ENCODE peak calls at places on chromosomes 13 and 19, in six cellular contexts. One of them, this sample, is unnamed. For H3K4me1, the result is how much of the 10 kb centered on the place peaks cover.

GRCh38 chr13:20702945-20703784 is at the start of gene IL17D:
- DNase-seq in right atrium auricular region: no peak
- DNase-seq in mucosa of descending colon: peak
- DNase-seq in upper lobe of left lung: peak
- DNase-seq in hepatocyte: peak
- DNase-seq in CD4-positive, CD25-positive, alpha-beta regulatory T cell: peak
- DNase-seq in this sample: no peak

GRCh38 chr19:16078759-16079707 is 2.7 kb downstream of the TPM4 start:
- DNase-seq in hepatocyte: peak
- DNase-seq in upper lobe of left lung: no peak
- DNase-seq in CD4-positive, CD25-positive, alpha-beta regulatory T cell: peak
- DNase-seq in mucosa of descending colon: peak
- DNase-seq in right atrium auricular region: peak
- DNase-seq in this sample: peak

GRCh38 chr13:88622362-88622973 is 951.3 kb downstream of the SLITRK5 start:
- DNase-seq in right atrium auricular region: no peak
- DNase-seq in hepatocyte: no peak
- DNase-seq in mucosa of descending colon: no peak
- DNase-seq in upper lobe of left lung: no peak
- DNase-seq in CD4-positive, CD25-positive, alpha-beta regulatory T cell: no peak
- DNase-seq in this sample: no peak

GRCh38 chr19:31525610-31526147 is 176.4 kb upstream of the TSHZ3 start:
- DNase-seq in right atrium auricular region: no peak
- DNase-seq in upper lobe of left lung: no peak
- DNase-seq in CD4-positive, CD25-positive, alpha-beta regulatory T cell: no peak
- DNase-seq in mucosa of descending colon: no peak
- DNase-seq in hepatocyte: no peak
- DNase-seq in this sample: no peak

GRCh38 chr13:95530178-95530577 is 22.3 kb upstream of the CLDN10 start:
- DNase-seq in upper lobe of left lung: no peak
- DNase-seq in hepatocyte: no peak
- DNase-seq in CD4-positive, CD25-positive, alpha-beta regulatory T cell: no peak
- DNase-seq in right atrium auricular region: no peak
- DNase-seq in mucosa of descending colon: no peak
- DNase-seq in this sample: no peak

GRCh38 chr13:43159007-43159406 is 135.6 kb downstream of the DNAJC15 start:
- DNase-seq in hepatocyte: no peak
- DNase-seq in upper lobe of left lung: no peak
- DNase-seq in mucosa of descending colon: no peak
- DNase-seq in CD4-positive, CD25-positive, alpha-beta regulatory T cell: no peak
- DNase-seq in right atrium auricular region: no peak
- DNase-seq in this sample: no peak

GRCh38 chr13:92315265-92315664 is 911.3 kb upstream of the GPC6 start:
- DNase-seq in upper lobe of left lung: no peak
- DNase-seq in CD4-positive, CD25-positive, alpha-beta regulatory T cell: no peak
- DNase-seq in hepatocyte: no peak
- DNase-seq in right atrium auricular region: no peak
- DNase-seq in mucosa of descending colon: no peak
- DNase-seq in this sample: no peak

GRCh38 chr13:51585234-51585672 is 991 bp downstream of the WDFY2 start:
- DNase-seq in CD4-positive, CD25-positive, alpha-beta regulatory T cell: peak
- DNase-seq in upper lobe of left lung: no peak
- DNase-seq in mucosa of descending colon: peak
- DNase-seq in hepatocyte: no peak
- DNase-seq in right atrium auricular region: no peak
- DNase-seq in this sample: no peak

GRCh38 chr19:50795665-50796073 is 5.5 kb downstream of the ACP4 start:
- DNase-seq in mucosa of descending colon: no peak
- DNase-seq in right atrium auricular region: no peak
- DNase-seq in hepatocyte: no peak
- DNase-seq in upper lobe of left lung: no peak
- DNase-seq in CD4-positive, CD25-positive, alpha-beta regulatory T cell: no peak
- DNase-seq in this sample: no peak

GRCh38 chr19:58182989-58183821 is at the start of gene ZNF274:
- DNase-seq in right atrium auricular region: peak
- DNase-seq in mucosa of descending colon: peak
- DNase-seq in CD4-positive, CD25-positive, alpha-beta regulatory T cell: peak
- DNase-seq in upper lobe of left lung: peak
- DNase-seq in hepatocyte: peak
- DNase-seq in this sample: peak

GRCh38 chr19:29013988-29014387 is 199.0 kb downstream of the UQCRFS1 start:
- DNase-seq in mucosa of descending colon: no peak
- DNase-seq in hepatocyte: no peak
- DNase-seq in CD4-positive, CD25-positive, alpha-beta regulatory T cell: no peak
- DNase-seq in upper lobe of left lung: no peak
- DNase-seq in right atrium auricular region: no peak
- DNase-seq in this sample: no peak

DNA sequence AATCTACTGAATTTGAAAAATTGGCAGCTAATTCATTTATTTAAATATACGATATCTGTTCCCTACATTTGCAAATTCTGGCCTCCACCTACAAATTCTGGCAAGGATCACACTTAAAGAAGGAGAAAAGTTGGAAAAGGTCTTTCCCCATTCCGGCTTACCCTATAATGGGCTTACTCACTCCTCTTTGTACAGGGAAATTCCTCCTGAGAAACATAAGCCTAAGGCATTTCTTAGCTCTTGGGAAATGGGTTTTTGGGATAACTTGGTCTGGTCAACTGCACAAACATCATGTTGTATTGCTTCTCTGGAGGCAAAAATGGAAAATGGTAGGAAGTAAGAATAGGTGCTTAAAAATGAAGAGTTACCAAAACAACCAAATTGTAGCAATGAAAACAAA is 25.5 kb downstream of the KCTD12 start:
- DNase-seq in CD4-positive, CD25-positive, alpha-beta regulatory T cell: no peak
- DNase-seq in hepatocyte: no peak
- DNase-seq in upper lobe of left lung: no peak
- DNase-seq in right atrium auricular region: no peak
- DNase-seq in mucosa of descending colon: no peak
- DNase-seq in this sample: no peak
- H3K4me3 ChIP-seq in CD4-positive, CD25-positive, alpha-beta regulatory T cell: no peak
- H3K4me3 ChIP-seq in hepatocyte: no peak
- H3K4me3 ChIP-seq in upper lobe of left lung: no peak
- H3K4me3 ChIP-seq in right atrium auricular region: no peak
- H3K4me3 ChIP-seq in mucosa of descending colon: no peak
- H3K4me3 ChIP-seq in this sample: no peak

GRCh38 chr19:45781282-45782161 is 768 bp downstream of the DMPK start:
- DNase-seq in CD4-positive, CD25-positive, alpha-beta regulatory T cell: no peak
- DNase-seq in mucosa of descending colon: no peak
- DNase-seq in hepatocyte: no peak
- DNase-seq in right atrium auricular region: no peak
- DNase-seq in upper lobe of left lung: peak
- DNase-seq in this sample: no peak
- H3K4me1 ChIP-seq in CD4-positive, CD25-positive, alpha-beta regulatory T cell: under half
- H3K4me1 ChIP-seq in mucosa of descending colon: under half
- H3K4me1 ChIP-seq in hepatocyte: under half
- H3K4me1 ChIP-seq in right atrium auricular region: under half
- H3K4me1 ChIP-seq in upper lobe of left lung: under half
- H3K4me1 ChIP-seq in this sample: under half

GRCh38 chr19:33503791-33504444 is 17.7 kb downstream of the PEPD start:
- DNase-seq in upper lobe of left lung: no peak
- DNase-seq in hepatocyte: no peak
- DNase-seq in CD4-positive, CD25-positive, alpha-beta regulatory T cell: no peak
- DNase-seq in right atrium auricular region: no peak
- DNase-seq in mucosa of descending colon: no peak
- DNase-seq in this sample: no peak
- H3K4me3 ChIP-seq in upper lobe of left lung: no peak
- H3K4me3 ChIP-seq in hepatocyte: no peak
- H3K4me3 ChIP-seq in CD4-positive, CD25-positive, alpha-beta regulatory T cell: no peak
- H3K4me3 ChIP-seq in right atrium auricular region: no peak
- H3K4me3 ChIP-seq in mucosa of descending colon: no peak
- H3K4me3 ChIP-seq in this sample: no peak

GRCh38 chr19:35133826-35134225 is 1.0 kb downstream of the LGI4 start:
- DNase-seq in upper lobe of left lung: no peak
- DNase-seq in CD4-positive, CD25-positive, alpha-beta regulatory T cell: no peak
- DNase-seq in right atrium auricular region: no peak
- DNase-seq in hepatocyte: no peak
- DNase-seq in mucosa of descending colon: no peak
- DNase-seq in this sample: peak
- H3K4me1 ChIP-seq in upper lobe of left lung: under half
- H3K4me1 ChIP-seq in CD4-positive, CD25-positive, alpha-beta regulatory T cell: under half
- H3K4me1 ChIP-seq in right atrium auricular region: under half
- H3K4me1 ChIP-seq in hepatocyte: under half
- H3K4me1 ChIP-seq in mucosa of descending colon: under half
- H3K4me1 ChIP-seq in this sample: under half

DNA sequence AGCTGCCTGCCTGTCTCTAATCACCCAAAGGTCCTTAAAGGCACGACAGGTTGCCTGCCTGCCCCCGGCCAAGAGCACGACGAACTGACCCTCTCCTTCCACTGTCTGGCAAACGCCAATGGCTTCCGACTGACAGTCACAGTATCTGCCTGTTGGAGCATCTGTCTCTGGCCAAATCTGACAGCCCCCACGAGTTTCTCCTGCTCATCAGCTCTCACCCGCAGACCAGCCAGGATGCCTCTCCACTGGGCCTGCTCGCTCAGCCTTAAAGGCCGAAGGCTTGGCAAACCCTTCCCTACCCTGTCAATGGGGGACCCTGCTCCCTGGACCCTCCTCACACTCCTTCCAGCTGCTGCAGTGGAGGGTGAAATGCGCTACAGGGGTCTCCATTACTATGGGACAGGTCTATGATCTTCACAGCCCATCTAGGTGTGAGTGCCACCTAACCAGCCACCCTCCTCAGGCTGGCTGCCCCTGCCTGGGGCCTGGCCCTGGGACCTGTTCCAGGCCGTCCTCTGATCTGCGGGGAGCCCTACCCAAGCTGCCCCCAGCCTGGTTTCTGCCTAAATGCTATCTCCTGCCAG is 932 bp downstream of the FAM83E start:
- DNase-seq in CD4-positive, CD25-positive, alpha-beta regulatory T cell: no peak
- DNase-seq in upper lobe of left lung: peak
- DNase-seq in hepatocyte: no peak
- DNase-seq in mucosa of descending colon: no peak
- DNase-seq in right atrium auricular region: no peak
- DNase-seq in this sample: no peak
- H3K4me3 ChIP-seq in CD4-positive, CD25-positive, alpha-beta regulatory T cell: no peak
- H3K4me3 ChIP-seq in upper lobe of left lung: no peak
- H3K4me3 ChIP-seq in hepatocyte: no peak
- H3K4me3 ChIP-seq in mucosa of descending colon: peak
- H3K4me3 ChIP-seq in right atrium auricular region: no peak
- H3K4me3 ChIP-seq in this sample: no peak

GRCh38 chr19:18496980-18497256 is 25.0 kb downstream of the ELL start:
- DNase-seq in upper lobe of left lung: no peak
- DNase-seq in CD4-positive, CD25-positive, alpha-beta regulatory T cell: no peak
- DNase-seq in mucosa of descending colon: no peak
- DNase-seq in right atrium auricular region: no peak
- DNase-seq in hepatocyte: no peak
- DNase-seq in this sample: no peak
- H3K4me1 ChIP-seq in upper lobe of left lung: half or more
- H3K4me1 ChIP-seq in CD4-positive, CD25-positive, alpha-beta regulatory T cell: half or more
- H3K4me1 ChIP-seq in mucosa of descending colon: half or more
- H3K4me1 ChIP-seq in right atrium auricular region: under half
- H3K4me1 ChIP-seq in hepatocyte: under half
- H3K4me1 ChIP-seq in this sample: under half

DNA sequence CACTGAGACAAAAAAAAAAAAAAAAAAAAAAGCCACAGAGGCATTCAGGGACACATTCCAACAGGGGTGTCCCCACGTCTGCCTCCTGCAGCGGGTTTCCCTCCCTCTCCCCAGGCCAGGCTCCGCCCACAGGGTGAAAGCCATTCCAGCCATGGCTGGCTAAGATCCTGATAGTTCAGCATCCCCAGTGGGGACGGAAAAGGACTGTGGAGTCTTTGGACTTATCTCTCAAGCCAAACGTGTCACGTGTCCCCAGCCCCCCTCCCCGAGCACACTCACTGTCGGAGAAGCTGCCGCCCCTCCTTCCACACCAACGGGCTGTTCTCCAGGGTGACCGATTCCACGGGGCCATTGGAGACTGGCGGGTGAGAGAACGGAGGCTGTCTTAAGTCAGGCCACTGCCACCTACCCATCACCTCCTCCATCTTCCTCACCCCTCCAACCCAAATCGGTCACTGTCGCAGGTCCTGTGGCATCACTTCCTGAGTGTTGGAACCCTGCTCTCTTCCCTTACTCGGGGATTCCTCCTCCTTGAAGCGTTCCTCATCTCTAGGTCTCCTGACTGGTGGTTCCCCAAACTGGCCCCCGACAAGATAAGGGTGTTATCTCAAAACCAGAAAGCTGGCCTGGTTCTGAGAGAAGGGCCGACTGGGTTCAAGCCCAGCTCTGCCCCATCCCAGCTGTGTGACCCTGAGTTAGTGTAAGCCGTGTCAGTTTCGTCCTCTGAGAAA is 9.1 kb upstream of the FKRP start:
- DNase-seq in upper lobe of left lung: no peak
- DNase-seq in right atrium auricular region: peak
- DNase-seq in CD4-positive, CD25-positive, alpha-beta regulatory T cell: no peak
- DNase-seq in mucosa of descending colon: no peak
- DNase-seq in hepatocyte: no peak
- DNase-seq in this sample: peak
- H3K4me3 ChIP-seq in upper lobe of left lung: no peak
- H3K4me3 ChIP-seq in right atrium auricular region: no peak
- H3K4me3 ChIP-seq in CD4-positive, CD25-positive, alpha-beta regulatory T cell: no peak
- H3K4me3 ChIP-seq in mucosa of descending colon: no peak
- H3K4me3 ChIP-seq in hepatocyte: no peak
- H3K4me3 ChIP-seq in this sample: no peak

This sample was measured in right cardiac atrium.